ENCODE peak calls at places on chromosomes 3 and 15, in seven cellular contexts. F is transverse colon, H is AG09309, M is coronary artery, G is esophagus muscularis mucosa, P is fibroblast of pulmonary artery, W is nephron progenitor cell. I is an unnamed sample.

GRCh38 chr3:188037965-188038581 is 115.9 kb upstream of the LPP start:
- DNase-seq in M (no peak), H (no peak), F (peak), P (no peak), G (no peak), W (no peak), I (no peak)

GRCh38 chr3:49841806-49842205 is 14.6 kb downstream of the TRAIP start:
- DNase-seq in P (no peak), F (no peak), M (no peak), W (no peak), H (no peak), G (no peak), I (no peak)

GRCh38 chr3:25678581-25678980 is 13.9 kb upstream of the TOP2B start:
- DNase-seq in G (no peak), W (no peak), M (no peak), F (no peak), P (no peak), H (no peak), I (no peak)

GRCh38 chr15:68408971-68409370 is 23.0 kb downstream of the ITGA11 start:
- DNase-seq in P (no peak), G (peak), H (no peak), F (no peak), W (no peak), M (peak), I (peak)

GRCh38 chr3:112097378-112097777 is 11.2 kb downstream of the C3orf52 start:
- DNase-seq in P (peak), M (no peak), G (no peak), H (peak), F (peak), W (no peak), I (no peak)

GRCh38 chr3:164236856-164237255 is 841.4 kb downstream of the SI start:
- DNase-seq in F (no peak), W (no peak), M (no peak), H (no peak), G (no peak), P (no peak), I (no peak)

GRCh38 chr3:175426805-175427204 is 567.7 kb downstream of the NAALADL2 start:
- DNase-seq in P (no peak), W (no peak), F (no peak), M (no peak), G (no peak), H (no peak), I (no peak)

GRCh38 chr3:88019024-88019423 is 39.8 kb downstream of the CGGBP1 start:
- DNase-seq in P (no peak), F (no peak), M (no peak), H (no peak), G (no peak), W (no peak), I (no peak)

GRCh38 chr3:127685708-127686511 is 13.2 kb downstream of the ABTB1 start:
- DNase-seq in H (no peak), M (no peak), P (no peak), G (no peak), F (no peak), W (no peak), I (no peak)

GRCh38 chr15:70827721-70828120 is 26.2 kb downstream of the LARP6 start:
- DNase-seq in W (no peak), G (no peak), F (no peak), P (no peak), M (no peak), H (no peak), I (peak)

GRCh38 chr15:64010719-64011118 is 35.6 kb downstream of the DAPK2 start:
- DNase-seq in P (peak), M (no peak), W (no peak), H (peak), G (no peak), F (peak), I (no peak)

GRCh38 chr3:184155644-184156521 is 706 bp downstream of the DVL3 start:
- DNase-seq in G (no peak), H (no peak), F (peak), M (no peak), W (peak), P (no peak), I (no peak)

GRCh38 chr15:66838671-66839239 is 136.7 kb downstream of the SMAD6 start:
- DNase-seq in F (no peak), G (no peak), H (no peak), P (peak), M (no peak), W (no peak), I (no peak)

GRCh38 chr3:128714887-128715496 is 11.0 kb upstream of the RAB7A start:
- DNase-seq in P (no peak), F (peak), H (no peak), G (no peak), M (no peak), W (no peak), I (no peak)

GRCh38 chr3:87206070-87206469 is 21.0 kb upstream of the CHMP2B start:
- DNase-seq in W (no peak), H (peak), M (no peak), P (peak), F (no peak), G (no peak), I (no peak)

DNA sequence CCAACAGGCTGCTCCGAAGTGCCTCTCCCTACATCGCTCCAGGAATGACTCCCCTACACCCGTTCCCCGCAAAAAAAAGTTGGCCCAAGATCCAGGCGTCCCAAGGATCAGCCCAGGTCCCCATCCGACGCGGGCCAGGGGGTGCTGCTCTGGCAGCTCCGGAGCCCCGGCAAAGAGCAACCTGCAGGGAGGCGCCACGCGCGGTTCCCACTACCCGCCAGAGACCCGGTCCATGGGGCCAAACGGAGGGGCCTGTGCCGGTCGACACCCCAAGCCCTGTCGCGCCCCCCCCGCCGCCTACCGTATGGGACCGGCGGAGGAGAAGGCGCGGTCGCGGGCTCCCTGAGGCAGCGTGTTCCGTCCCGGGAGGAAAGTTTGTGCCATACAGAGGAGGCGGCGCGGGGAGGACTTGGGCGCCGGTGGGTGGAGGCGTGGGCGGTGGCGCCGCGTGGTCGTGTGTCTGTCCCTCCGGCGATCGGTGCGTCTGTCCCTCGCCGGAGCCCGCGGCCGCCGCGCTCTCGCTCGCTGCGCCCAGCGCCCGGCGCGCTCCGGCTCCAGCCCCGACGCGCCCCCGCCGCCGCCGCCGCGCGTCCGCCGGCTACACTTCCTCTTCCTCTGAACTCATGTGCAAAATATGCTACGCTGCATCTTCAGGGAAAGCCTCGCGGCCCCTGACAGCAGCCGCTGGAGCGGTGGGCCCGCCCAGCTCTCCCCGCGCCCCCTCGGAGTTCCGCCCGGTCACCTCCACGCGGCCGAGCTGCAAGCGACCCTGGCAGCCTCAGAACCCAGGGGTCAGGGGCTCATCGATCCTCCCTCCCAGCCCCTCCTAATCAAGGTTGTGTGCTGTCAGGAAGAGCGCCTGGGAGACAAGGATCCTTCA is at the start of gene RFTN1:
- DNase-seq in G (no peak), W (peak), H (no peak), P (peak), F (peak), M (no peak), I (no peak)
- TF ChIP-seq CTCF in G (no peak), W (no peak), H (peak), P (no peak), F (no peak), M (no peak), I (peak)

GRCh38 chr15:59501531-59502113 is 63.6 kb downstream of the FAM81A start:
- DNase-seq in M (no peak), F (peak), H (peak), G (no peak), W (peak), P (peak), I (no peak)
- TF ChIP-seq CTCF in M (no peak), F (peak), H (peak), G (peak), W (peak), P (peak), I (peak)

GRCh38 chr15:73630030-73630429 is 3.2 kb downstream of the NPTN start:
- DNase-seq in P (no peak), F (no peak), W (no peak), G (no peak), H (no peak), M (no peak), I (no peak)
- TF ChIP-seq CTCF in P (no peak), F (no peak), W (no peak), G (no peak), H (no peak), M (no peak), I (no peak)

DNA sequence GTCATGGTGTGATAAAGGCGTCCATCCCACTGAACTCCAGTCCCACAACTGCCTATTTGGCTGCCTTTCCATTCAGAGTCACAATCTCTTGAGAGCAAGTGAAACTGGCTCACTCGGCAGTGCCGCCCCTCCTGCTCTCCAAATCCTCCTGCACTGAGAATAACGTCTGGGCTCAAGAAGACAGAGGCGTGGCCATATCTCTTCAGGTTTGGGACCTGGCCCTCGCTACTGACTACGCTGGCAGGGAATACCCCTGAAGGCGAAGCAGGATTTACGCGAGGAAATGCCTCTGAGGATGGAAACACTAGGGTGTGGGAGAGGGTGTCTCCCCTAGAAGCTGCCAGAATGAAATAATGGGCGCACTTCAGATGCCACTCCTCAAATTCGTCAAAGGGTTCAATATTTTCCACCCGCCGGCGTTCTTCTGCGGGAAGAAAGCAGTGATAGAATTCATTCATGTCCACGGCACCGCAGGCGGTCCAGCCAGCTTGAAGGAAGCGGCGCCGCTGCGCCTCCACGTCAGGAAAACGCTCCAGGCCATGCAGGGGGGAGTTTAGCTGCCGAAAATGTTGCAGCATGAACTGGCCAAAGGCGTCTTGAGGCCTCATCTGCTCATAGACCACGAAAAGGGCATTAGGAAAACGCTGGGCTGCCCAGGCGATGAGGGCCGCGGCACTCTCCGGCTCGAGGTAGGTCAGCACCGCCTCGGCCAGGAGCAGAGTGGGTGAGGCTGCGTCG is 982 bp downstream of the LCMT2 start:
- DNase-seq in F (peak), M (peak), W (peak), G (no peak), H (peak), P (no peak), I (no peak)
- TF ChIP-seq CTCF in F (no peak), M (no peak), W (no peak), G (no peak), H (no peak), P (no peak), I (no peak)

GRCh38 chr3:142846779-142847577 is 41.9 kb downstream of the PCOLCE2 start:
- DNase-seq in W (no peak), H (no peak), M (no peak), F (no peak), G (no peak), P (peak), I (no peak)

GRCh38 chr3:142849148-142849547 is 39.7 kb downstream of the PCOLCE2 start:
- DNase-seq in M (no peak), W (no peak), F (no peak), G (no peak), P (no peak), H (no peak), I (no peak)

DNA sequence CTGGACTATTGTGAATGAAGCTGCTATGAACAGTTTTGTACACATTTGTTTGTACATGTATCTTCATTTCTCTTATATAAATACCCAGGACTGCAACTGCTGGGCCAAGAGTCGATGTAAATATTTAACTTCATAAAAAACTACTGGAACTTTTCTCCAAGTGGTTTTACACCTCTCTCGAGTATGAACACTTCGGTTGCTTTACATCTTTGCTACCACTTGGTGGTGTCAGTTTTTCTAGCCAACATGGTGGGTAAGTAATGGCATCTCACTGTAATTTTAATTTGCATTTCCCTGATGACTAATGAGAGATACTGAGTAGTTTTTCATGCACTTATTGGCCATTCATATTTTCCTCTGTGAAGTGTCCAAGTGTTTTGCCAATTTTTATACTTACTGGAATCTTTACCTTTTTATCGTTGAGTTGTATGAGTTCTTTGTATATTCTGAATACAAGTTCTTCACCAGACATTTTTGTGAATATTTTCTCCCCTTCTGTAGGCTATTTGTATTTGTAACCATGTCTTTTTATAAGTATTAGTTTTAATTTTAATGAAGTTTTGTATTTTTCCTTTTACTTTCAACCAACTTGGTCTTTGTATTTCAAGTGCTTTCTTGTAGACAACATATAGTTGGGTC is 44.4 kb downstream of the PCOLCE2 start:
- DNase-seq in M (no peak), F (no peak), H (peak), P (peak), W (no peak), G (no peak), I (no peak)
- TF ChIP-seq CTCF in M (no peak), F (peak), H (peak), P (peak), W (peak), G (peak), I (peak)

GRCh38 chr3:66620185-66620803 is 119.5 kb upstream of the LRIG1 start:
- DNase-seq in M (no peak), F (no peak), G (no peak), W (no peak), P (no peak), H (no peak), I (no peak)

GRCh38 chr3:66622756-66623452 is 122.1 kb upstream of the LRIG1 start:
- DNase-seq in G (no peak), W (no peak), P (no peak), H (no peak), F (peak), M (no peak), I (no peak)

GRCh38 chr3:66629431-66630368 is 128.9 kb upstream of the LRIG1 start:
- DNase-seq in W (no peak), G (no peak), F (no peak), H (no peak), P (no peak), M (no peak), I (no peak)

DNA sequence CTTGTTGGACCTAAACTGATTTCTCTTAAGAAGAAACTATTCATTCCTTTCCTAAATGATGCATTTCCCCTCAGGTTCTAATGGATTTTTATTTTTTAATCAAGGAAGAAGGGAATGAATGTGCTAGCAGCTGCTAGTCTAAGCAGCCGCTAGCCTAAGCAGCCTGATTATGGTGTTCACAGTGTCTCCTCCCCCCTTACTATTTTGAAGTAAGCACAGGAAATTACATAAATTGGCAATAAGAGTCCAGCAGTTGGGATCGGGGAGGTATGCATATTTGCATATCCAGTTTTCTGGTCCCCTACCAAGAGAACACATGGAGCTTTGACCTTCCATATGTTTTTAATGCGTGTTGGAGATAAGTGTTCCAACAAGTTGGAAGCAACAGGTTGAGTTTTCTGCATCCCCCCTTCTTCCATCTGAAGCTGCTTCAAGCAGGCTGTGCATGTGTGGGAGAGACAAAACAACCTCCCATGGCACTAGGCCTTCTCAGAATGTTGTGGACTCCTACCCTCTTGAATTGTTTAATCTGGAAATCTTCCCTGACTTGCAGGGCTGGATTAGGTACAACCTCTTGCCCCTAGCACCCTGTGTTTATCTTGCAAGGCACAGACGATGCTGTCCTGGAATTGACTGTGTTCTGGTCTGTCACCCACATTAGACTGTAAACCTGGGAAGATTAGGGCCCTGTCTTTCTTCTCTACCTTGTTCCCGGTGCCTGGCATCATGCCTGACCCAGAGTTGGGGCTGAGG is 124.8 kb upstream of the LRIG1 start:
- DNase-seq in P (peak), F (no peak), M (no peak), W (no peak), H (no peak), G (no peak), I (no peak)
- TF ChIP-seq CTCF in P (no peak), F (no peak), M (no peak), W (no peak), H (no peak), G (no peak), I (no peak)

DNA sequence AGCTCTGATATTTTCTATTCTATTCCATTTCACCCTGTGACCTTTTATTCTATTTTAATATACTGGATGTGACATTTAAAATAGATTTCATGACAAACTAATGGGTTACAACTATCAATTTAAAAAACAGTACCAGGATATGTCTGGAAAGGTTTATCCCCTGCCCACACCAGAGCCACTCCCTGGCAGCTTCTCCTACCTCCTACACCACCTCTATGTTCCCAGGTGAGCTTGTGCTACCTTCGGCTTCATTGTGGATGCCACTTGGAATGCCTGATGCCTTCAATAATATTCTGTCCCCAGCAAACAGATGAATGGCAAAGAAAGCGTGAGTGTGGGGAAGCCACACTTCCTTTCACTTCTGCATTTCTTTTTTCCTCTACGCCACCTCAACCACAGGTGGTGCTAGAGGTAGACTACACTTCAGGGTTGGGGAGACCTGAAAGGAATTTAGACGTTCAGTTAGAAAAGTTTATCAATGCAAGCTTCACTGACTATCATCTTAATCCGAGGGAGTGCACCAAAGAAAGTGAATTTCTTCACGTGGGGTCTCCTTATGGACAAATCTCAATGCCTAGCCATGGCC is 213.0 kb downstream of the SSR3 start:
- DNase-seq in H (no peak), F (no peak), W (no peak), P (no peak), G (no peak), M (no peak), I (no peak)
- TF ChIP-seq CTCF in H (no peak), F (no peak), W (no peak), P (no peak), G (no peak), M (no peak), I (no peak)

GRCh38 chr15:94324117-94324826 is 92.9 kb downstream of the MCTP2 start:
- DNase-seq in W (peak), G (no peak), H (no peak), M (no peak), P (peak), F (peak), I (no peak)

GRCh38 chr15:94323076-94323475 is 91.7 kb downstream of the MCTP2 start:
- DNase-seq in W (no peak), F (no peak), P (no peak), M (no peak), G (no peak), H (no peak), I (no peak)

GRCh38 chr15:94331731-94332130 is 100.4 kb downstream of the MCTP2 start:
- DNase-seq in G (no peak), P (no peak), M (no peak), F (no peak), H (no peak), W (no peak), I (no peak)

GRCh38 chr15:94324835-94325767 is 93.7 kb downstream of the MCTP2 start:
- DNase-seq in G (no peak), P (no peak), M (no peak), W (no peak), F (peak), H (no peak), I (no peak)

DNA sequence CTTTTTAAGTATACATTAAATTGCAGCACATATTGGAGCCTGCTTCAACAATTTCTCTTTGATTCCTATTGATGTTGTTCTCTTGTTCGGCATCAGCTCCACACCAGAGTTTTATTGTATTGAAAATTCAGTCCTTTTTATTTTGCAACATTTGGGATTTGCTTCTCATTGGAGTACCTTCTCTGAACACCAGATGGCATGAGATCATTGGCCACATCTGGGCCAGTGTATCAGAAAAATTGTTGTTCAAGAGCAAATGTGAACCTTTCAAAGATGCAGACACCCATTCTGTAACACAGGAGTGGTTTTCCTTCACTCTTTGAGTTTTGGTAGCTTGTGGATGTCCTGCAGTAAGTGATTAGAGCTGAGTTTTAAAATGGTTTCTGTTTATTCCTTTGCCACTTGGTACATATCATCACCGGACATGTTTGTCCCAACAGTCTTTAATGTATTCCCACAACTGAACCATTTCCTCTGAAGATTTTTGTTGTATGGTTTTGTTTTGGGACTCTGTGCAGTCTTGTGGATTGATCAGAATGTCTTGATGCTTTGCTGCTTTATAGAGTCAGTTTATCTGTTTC is 96.1 kb downstream of the MCTP2 start:
- DNase-seq in P (peak), F (no peak), G (no peak), M (no peak), W (peak), H (no peak), I (no peak)
- TF ChIP-seq CTCF in P (peak), F (peak), G (peak), M (peak), W (peak), H (peak), I (peak)

I was measured in type B pancreatic cell.